ENCODE peak calls at places on chromosomes 11 and 22, in ten cellular contexts. B is activated CD4-positive, alpha-beta T cell treated with anti-CD3 and anti-CD28 coated beads for 48 hours; V is NCI-H2081; F is fibroblast of gingiva; W is effector CD8-positive, alpha-beta T cell; P is M059J; Q is HT1080; S is OCI-LY7; L is NCI-H460; E is cardiac septum. I is an unnamed sample.

GRCh38 chr11:121870202-121871045 is 245.6 kb downstream of the BLID start:
- DNase-seq in B (no peak), V (no peak), F (no peak), W (no peak), P (peak; percentile 42), Q (no peak), S (no peak), L (no peak), E (no peak), I (no peak)

GRCh38 chr11:57345555-57346151 is 7.5 kb downstream of the P2RX3 start:
- DNase-seq in B (peak; percentile 82), V (peak; percentile 75), F (peak; percentile 38), W (peak; percentile 64), P (peak; percentile 60), Q (peak; percentile 53), S (peak; percentile 77), L (peak; percentile 70), E (no peak), I (peak; percentile 35)

GRCh38 chr11:13358871-13359270 is 81.3 kb downstream of the BMAL1 start:
- DNase-seq in B (no peak), V (no peak), F (no peak), W (no peak), P (peak; percentile 43), Q (peak; percentile 64), S (no peak), L (no peak), E (no peak), I (no peak)

GRCh38 chr11:81422402-81422801 is 1311.3 kb downstream of the FAM181B start:
- DNase-seq in B (no peak), V (no peak), F (no peak), W (no peak), P (no peak), Q (no peak), S (no peak), L (no peak), E (no peak), I (no peak)

GRCh38 chr11:63916837-63917684 is at the start of gene RCOR2:
- DNase-seq in B (peak; percentile 78), V (peak; percentile 72), F (peak; percentile 92), W (peak; percentile 26), P (peak; percentile 75), Q (peak; percentile 47), S (peak; percentile 91), L (peak; percentile 64), E (peak; percentile 88), I (peak; percentile 62)

GRCh38 chr22:44366372-44367310 is 53.9 kb upstream of the SHISAL1 start:
- DNase-seq in B (no peak), V (no peak), F (no peak), W (no peak), P (peak; percentile 14), Q (no peak), S (no peak), L (no peak), E (no peak), I (no peak)

GRCh38 chr11:36317992-36318391 is 21.9 kb downstream of the PRR5L start:
- DNase-seq in B (no peak), V (no peak), F (no peak), W (no peak), P (no peak), Q (no peak), S (no peak), L (no peak), E (no peak), I (no peak)

GRCh38 chr11:134537941-134538340 is 125.9 kb upstream of the B3GAT1 start:
- DNase-seq in B (no peak), V (no peak), F (no peak), W (no peak), P (no peak), Q (no peak), S (no peak), L (no peak), E (peak; percentile 59), I (no peak)

GRCh38 chr22:20654343-20655208 is 119.3 kb upstream of the SERPIND1 start:
- DNase-seq in B (no peak), V (no peak), F (no peak), W (no peak), P (no peak), Q (no peak), S (no peak), L (no peak), E (no peak), I (no peak)

GRCh38 chr22:31625661-31626426 is 36.2 kb downstream of the PISD start:
- DNase-seq in B (no peak), V (no peak), F (peak; percentile 28), W (no peak), P (no peak), Q (no peak), S (no peak), L (no peak), E (no peak), I (no peak)

GRCh38 chr11:62444271-62444833 is 25.5 kb downstream of the SCGB1A1 start:
- DNase-seq in B (peak; percentile 58), V (peak; percentile 60), F (peak; percentile 89), W (peak; percentile 18), P (peak; percentile 79), Q (no peak), S (no peak), L (no peak), E (peak; percentile 79), I (peak; percentile 50)

GRCh38 chr11:111935331-111936044 is 1.7 kb upstream of the DIXDC1 start:
- DNase-seq in B (no peak), V (no peak), F (peak; percentile 64), W (no peak), P (no peak), Q (no peak), S (peak; percentile 27), L (no peak), E (no peak), I (no peak)

GRCh38 chr11:73980001-73980960 is 2.4 kb downstream of the UCP2 start:
- DNase-seq in B (peak; percentile 74), V (peak; percentile 83), F (no peak), W (peak; percentile 55), P (no peak), Q (peak; percentile 17), S (peak; percentile 97), L (no peak), E (peak; percentile 76), I (peak; percentile 86)

GRCh38 chr11:70758206-70758605 is 359.9 kb downstream of the CTTN start:
- DNase-seq in B (no peak), V (no peak), F (no peak), W (no peak), P (no peak), Q (no peak), S (no peak), L (no peak), E (no peak), I (no peak)

GRCh38 chr11:119027561-119028345 is 2.9 kb downstream of the SLC37A4 start:
- DNase-seq in B (no peak), V (no peak), F (no peak), W (no peak), P (no peak), Q (no peak), S (no peak), L (no peak), E (no peak), I (no peak)

GRCh38 chr22:22001664-22002525 is 19.3 kb upstream of the TOP3B start:
- DNase-seq in B (no peak), V (no peak), F (no peak), W (no peak), P (no peak), Q (no peak), S (no peak), L (no peak), E (no peak), I (no peak)

GRCh38 chr22:43293661-43294392 is 49.3 kb downstream of the SCUBE1 start:
- DNase-seq in B (no peak), V (no peak), F (peak; percentile 71), W (no peak), P (peak; percentile 95), Q (no peak), S (no peak), L (peak; percentile 43), E (no peak), I (no peak)

GRCh38 chr22:27624705-27625104 is 176.9 kb downstream of the MN1 start:
- DNase-seq in B (no peak), V (no peak), F (no peak), W (no peak), P (peak; percentile 8), Q (no peak), S (no peak), L (no peak), E (no peak), I (no peak)

GRCh38 chr11:45180158-45180887 is 33.9 kb downstream of the PRDM11 start:
- DNase-seq in B (peak; percentile 15), V (peak; percentile 53), F (no peak), W (no peak), P (peak; percentile 71), Q (peak; percentile 11), S (no peak), L (peak; percentile 12), E (no peak), I (peak; percentile 36)

GRCh38 chr11:128497057-128497957 is 90.1 kb downstream of the ETS1 start:
- DNase-seq in B (no peak), V (peak; percentile 37), F (peak; percentile 97), W (no peak), P (peak; percentile 99), Q (peak; percentile 97), S (no peak), L (peak; percentile 71), E (no peak), I (peak; percentile 71)

GRCh38 chr22:42688241-42688913 is 32.3 kb downstream of the A4GALT start:
- DNase-seq in B (no peak), V (peak; percentile 62), F (peak; percentile 98), W (no peak), P (peak; percentile 92), Q (peak; percentile 36), S (no peak), L (peak; percentile 64), E (peak; percentile 92), I (no peak)

GRCh38 chr22:22462813-22463567 is 45.6 kb downstream of the ZNF280B start:
- DNase-seq in B (no peak), V (no peak), F (no peak), W (no peak), P (no peak), Q (no peak), S (peak; percentile 50), L (no peak), E (no peak), I (no peak)

GRCh38 chr11:114986365-114986764 is 308.0 kb downstream of the NXPE2 start:
- DNase-seq in B (no peak), V (no peak), F (no peak), W (no peak), P (no peak), Q (no peak), S (no peak), L (no peak), E (no peak), I (no peak)

GRCh38 chr11:78310500-78310909 is 107.1 kb downstream of the GAB2 start:
- DNase-seq in B (no peak), V (no peak), F (peak; percentile 14), W (no peak), P (no peak), Q (no peak), S (no peak), L (no peak), E (peak; percentile 87), I (peak; percentile 41)

I was measured in stimulated activated naive B cell treated with anti-CD40 and anti-IgM and Interleukin-4, amounts not matched to agents 10 μg/mL and 1 μg/mL and 100 μg/mL, for 72 hours.